ENCODE peak calls at places on chromosomes 1 and 21, in ten cellular contexts. V, Y, J, R, M, L, A, P, O and Z are unnamed samples.

GRCh38 chr21:27201197-27201596 is 234.3 kb upstream of the ADAMTS5 start:
- DNase-seq in V (peak; percentile 43), Y (no peak), J (no peak), R (no peak), M (no peak), L (peak; percentile 43), A (no peak), P (peak; percentile 30), O (no peak), Z (no peak)

GRCh38 chr1:237983507-237983906 is 92.8 kb upstream of the ZP4 start:
- DNase-seq in V (no peak), Y (no peak), J (no peak), R (no peak), M (no peak), L (no peak), A (no peak), P (no peak), O (no peak), Z (no peak)

GRCh38 chr1:151713044-151713443 is 3.6 kb downstream of the CELF3 start:
- DNase-seq in V (no peak), Y (no peak), J (no peak), R (no peak), M (no peak), L (no peak), A (no peak), P (no peak), O (no peak), Z (no peak)

GRCh38 chr1:200438911-200439310 is 29.1 kb upstream of the ZNF281 start:
- DNase-seq in V (peak; percentile 40), Y (no peak), J (no peak), R (no peak), M (no peak), L (peak; percentile 64), A (no peak), P (peak; percentile 46), O (no peak), Z (no peak)

GRCh38 chr1:203652718-203653461 is 26.3 kb downstream of the ATP2B4 start:
- DNase-seq in V (no peak), Y (no peak), J (no peak), R (peak; percentile 80), M (no peak), L (no peak), A (no peak), P (no peak), O (no peak), Z (no peak)

GRCh38 chr1:23376890-23377811 is 7.5 kb upstream of the ZNF436 start:
- DNase-seq in V (peak; percentile 93), Y (no peak), J (peak; percentile 89), R (no peak), M (no peak), L (peak; percentile 76), A (no peak), P (no peak), O (peak; percentile 91), Z (no peak)

GRCh38 chr1:207336559-207337467 is 15.3 kb downstream of the CD55 start:
- DNase-seq in V (peak; percentile 63), Y (no peak), J (peak; percentile 39), R (peak; percentile 87), M (no peak), L (peak; percentile 88), A (no peak), P (peak; percentile 20), O (peak; percentile 77), Z (peak; percentile 50)

GRCh38 chr1:156368889-156369684 is at the start of gene RHBG:
- DNase-seq in V (no peak), Y (peak; percentile 87), J (peak; percentile 36), R (no peak), M (no peak), L (no peak), A (peak; percentile 85), P (no peak), O (no peak), Z (peak; percentile 9)

GRCh38 chr1:236156512-236157208 is 14.3 kb downstream of the GPR137B start:
- DNase-seq in V (no peak), Y (peak; percentile 64), J (no peak), R (peak; percentile 97), M (no peak), L (no peak), A (no peak), P (no peak), O (no peak), Z (peak; percentile 91)

GRCh38 chr1:57551476-57551875 is 127.6 kb upstream of the DAB1 start:
- DNase-seq in V (no peak), Y (no peak), J (no peak), R (no peak), M (no peak), L (no peak), A (no peak), P (no peak), O (no peak), Z (no peak)

GRCh38 chr21:35257413-35257812 is 208.3 kb upstream of the RUNX1 start:
- DNase-seq in V (peak; percentile 97), Y (no peak), J (peak; percentile 95), R (no peak), M (peak; percentile 27), L (peak; percentile 97), A (peak; percentile 50), P (peak; percentile 68), O (peak; percentile 60), Z (no peak)

GRCh38 chr1:162687870-162688269 is 55.6 kb downstream of the DDR2 start:
- DNase-seq in V (no peak), Y (no peak), J (no peak), R (peak; percentile 25), M (no peak), L (peak; percentile 50), A (no peak), P (no peak), O (no peak), Z (no peak)

GRCh38 chr1:10687782-10688408 is 108.6 kb downstream of the CASZ1 start:
- DNase-seq in V (peak; percentile 45), Y (no peak), J (peak; percentile 5), R (no peak), M (no peak), L (peak; percentile 61), A (no peak), P (no peak), O (no peak), Z (no peak)

GRCh38 chr1:10687142-10687715 is 109.2 kb downstream of the CASZ1 start:
- DNase-seq in V (no peak), Y (no peak), J (no peak), R (no peak), M (no peak), L (no peak), A (peak; percentile 70), P (no peak), O (no peak), Z (no peak)

GRCh38 chr1:10685196-10685850 is 111.1 kb downstream of the CASZ1 start:
- DNase-seq in V (no peak), Y (no peak), J (no peak), R (no peak), M (no peak), L (no peak), A (no peak), P (no peak), O (no peak), Z (no peak)

GRCh38 chr1:10685851-10686403 is 110.5 kb downstream of the CASZ1 start:
- DNase-seq in V (no peak), Y (no peak), J (no peak), R (no peak), M (no peak), L (no peak), A (peak; percentile 64), P (no peak), O (no peak), Z (no peak)

GRCh38 chr1:10686404-10687040 is 109.9 kb downstream of the CASZ1 start:
- DNase-seq in V (no peak), Y (no peak), J (no peak), R (no peak), M (no peak), L (no peak), A (peak; percentile 54), P (no peak), O (no peak), Z (no peak)
- TF ChIP-seq CTCF in V (no peak), Y (no peak), J (no peak), R (no peak), M (no peak), L (no peak), A (no peak), P (no peak), O (no peak), Z (no peak)

DNA sequence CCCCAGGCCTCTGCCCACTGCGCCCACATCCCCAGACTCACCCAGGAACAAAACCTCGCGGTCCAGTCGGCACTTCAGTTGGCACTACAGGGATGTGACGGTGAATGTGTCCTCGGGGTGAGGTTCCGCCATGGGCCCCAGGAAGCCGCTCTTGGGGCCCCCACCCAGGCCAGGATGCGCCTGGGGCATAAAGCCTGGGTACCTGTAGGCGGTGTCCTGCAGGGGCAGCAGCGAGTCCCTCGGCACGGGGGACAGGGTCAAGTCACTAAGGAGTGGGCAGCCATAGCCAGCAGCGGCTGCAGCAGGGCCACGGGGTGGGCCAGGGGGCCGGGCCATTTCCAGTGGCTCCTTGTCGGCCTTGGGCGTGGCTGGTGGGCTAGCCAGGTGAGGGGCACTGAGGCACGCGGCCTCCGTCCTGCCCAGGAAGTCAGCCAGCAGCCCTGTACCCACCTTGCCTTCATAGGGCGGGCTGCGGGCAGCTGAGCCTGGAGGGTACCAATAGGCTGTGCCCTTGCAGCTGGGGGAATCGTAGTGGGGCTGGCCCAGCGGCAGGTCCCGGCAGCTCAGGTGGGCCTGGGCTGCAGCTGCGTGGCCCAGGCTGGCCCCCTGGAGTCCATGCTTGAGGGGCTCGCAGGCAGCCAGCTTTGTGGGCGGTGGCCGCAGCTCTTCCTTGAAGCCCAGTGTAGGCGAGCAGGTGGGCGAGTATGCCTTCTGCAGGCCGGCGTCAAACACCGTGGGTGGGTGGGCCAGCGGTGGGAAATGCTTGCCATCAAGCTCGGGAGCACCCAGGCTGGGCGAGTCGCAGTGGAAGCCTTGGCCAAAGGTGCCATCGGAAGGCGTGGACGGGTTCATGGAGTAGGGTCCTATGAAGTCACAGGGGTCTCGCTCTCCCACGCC is 56.5 kb downstream of the AHDC1 start:
- DNase-seq in V (no peak), Y (no peak), J (no peak), R (no peak), M (no peak), L (no peak), A (no peak), P (no peak), O (no peak), Z (no peak)
- TF ChIP-seq CTCF in V (no peak), Y (no peak), J (no peak), R (no peak), M (no peak), L (peak; percentile 15), A (no peak), P (no peak), O (no peak), Z (no peak)

DNA sequence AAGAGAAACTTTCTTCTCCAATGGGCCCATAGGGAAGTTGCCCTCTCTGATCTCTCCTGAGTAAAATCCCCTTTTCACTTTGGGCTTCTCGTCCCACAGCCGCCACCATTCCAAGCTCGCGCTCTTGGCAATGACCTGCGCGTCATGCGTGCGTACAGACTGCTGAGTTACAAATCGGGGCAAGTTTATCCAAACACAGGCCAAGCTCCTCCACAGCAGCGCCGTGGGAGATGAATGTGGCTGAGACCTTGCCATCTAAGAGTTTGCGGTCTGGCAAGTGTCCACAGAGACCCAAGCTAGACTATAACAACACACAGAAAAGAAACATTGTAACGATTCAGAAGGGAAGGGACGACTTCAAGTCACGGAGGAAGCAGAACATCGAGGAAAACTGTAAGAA is 116.3 kb upstream of the SOD1 start:
- DNase-seq in V (peak; percentile 19), Y (no peak), J (peak; percentile 68), R (no peak), M (no peak), L (peak; percentile 12), A (no peak), P (peak; percentile 37), O (no peak), Z (no peak)
- TF ChIP-seq CTCF in V (no peak), Y (no peak), J (no peak), R (no peak), M (no peak), L (no peak), A (no peak), P (no peak), O (no peak), Z (no peak)

GRCh38 chr1:6599141-6599975 is 3.3 kb downstream of the KLHL21 start:
- DNase-seq in V (peak; percentile 55), Y (no peak), J (peak; percentile 74), R (peak; percentile 63), M (no peak), L (no peak), A (no peak), P (no peak), O (no peak), Z (no peak)
- TF ChIP-seq CTCF in V (no peak), Y (no peak), J (no peak), R (no peak), M (no peak), L (no peak), A (peak; percentile 13), P (no peak), O (no peak), Z (no peak)